ENCODE peak calls at places on chromosomes 5 and 9, in ten cellular contexts. One of them, this sample, is unnamed.

GRCh38 chr5:33994845-33995244 is 10.4 kb upstream of the SLC45A2 start:
- DNase-seq in CD4-positive, alpha-beta T cell: no peak
- DNase-seq in substantia nigra: no peak
- DNase-seq in immature natural killer cell: no peak
- DNase-seq in activated CD4-positive, alpha-beta T cell treated with anti-CD3 and anti-CD28 coated beads, Interleukin-2, amount 10 ng/mL, durations not matched to agents 7 days and 5 days: no peak
- DNase-seq in left cardiac atrium: no peak
- DNase-seq in HTR-8/SVneo: no peak
- DNase-seq in T-cell: no peak
- DNase-seq in left colon: no peak
- DNase-seq in fibroblast of the aortic adventitia: peak
- DNase-seq in this sample: no peak

GRCh38 chr5:139650689-139651501 is 2.7 kb downstream of the CXXC5 start:
- DNase-seq in CD4-positive, alpha-beta T cell: no peak
- DNase-seq in substantia nigra: peak
- DNase-seq in immature natural killer cell: no peak
- DNase-seq in activated CD4-positive, alpha-beta T cell treated with anti-CD3 and anti-CD28 coated beads, Interleukin-2, amount 10 ng/mL, durations not matched to agents 7 days and 5 days: no peak
- DNase-seq in left cardiac atrium: no peak
- DNase-seq in HTR-8/SVneo: no peak
- DNase-seq in T-cell: no peak
- DNase-seq in left colon: peak
- DNase-seq in fibroblast of the aortic adventitia: no peak
- DNase-seq in this sample: no peak

GRCh38 chr9:18820566-18821095 is 212.4 kb downstream of the SAXO1 start:
- DNase-seq in CD4-positive, alpha-beta T cell: no peak
- DNase-seq in substantia nigra: no peak
- DNase-seq in immature natural killer cell: no peak
- DNase-seq in activated CD4-positive, alpha-beta T cell treated with anti-CD3 and anti-CD28 coated beads, Interleukin-2, amount 10 ng/mL, durations not matched to agents 7 days and 5 days: no peak
- DNase-seq in left cardiac atrium: no peak
- DNase-seq in HTR-8/SVneo: no peak
- DNase-seq in T-cell: no peak
- DNase-seq in left colon: no peak
- DNase-seq in fibroblast of the aortic adventitia: no peak
- DNase-seq in this sample: no peak

GRCh38 chr5:129631946-129632345 is 115.9 kb upstream of the MINAR2 start:
- DNase-seq in CD4-positive, alpha-beta T cell: no peak
- DNase-seq in substantia nigra: no peak
- DNase-seq in immature natural killer cell: no peak
- DNase-seq in activated CD4-positive, alpha-beta T cell treated with anti-CD3 and anti-CD28 coated beads, Interleukin-2, amount 10 ng/mL, durations not matched to agents 7 days and 5 days: no peak
- DNase-seq in left cardiac atrium: no peak
- DNase-seq in HTR-8/SVneo: no peak
- DNase-seq in T-cell: no peak
- DNase-seq in left colon: no peak
- DNase-seq in fibroblast of the aortic adventitia: no peak
- DNase-seq in this sample: no peak

GRCh38 chr9:111533099-111533785 is 8.3 kb downstream of the ZNF483 start:
- DNase-seq in CD4-positive, alpha-beta T cell: no peak
- DNase-seq in substantia nigra: no peak
- DNase-seq in immature natural killer cell: no peak
- DNase-seq in activated CD4-positive, alpha-beta T cell treated with anti-CD3 and anti-CD28 coated beads, Interleukin-2, amount 10 ng/mL, durations not matched to agents 7 days and 5 days: no peak
- DNase-seq in left cardiac atrium: no peak
- DNase-seq in HTR-8/SVneo: no peak
- DNase-seq in T-cell: no peak
- DNase-seq in left colon: no peak
- DNase-seq in fibroblast of the aortic adventitia: peak
- DNase-seq in this sample: no peak

GRCh38 chr5:107705390-107706014 is 34.8 kb upstream of the EFNA5 start:
- DNase-seq in CD4-positive, alpha-beta T cell: no peak
- DNase-seq in substantia nigra: no peak
- DNase-seq in immature natural killer cell: no peak
- DNase-seq in activated CD4-positive, alpha-beta T cell treated with anti-CD3 and anti-CD28 coated beads, Interleukin-2, amount 10 ng/mL, durations not matched to agents 7 days and 5 days: no peak
- DNase-seq in left cardiac atrium: no peak
- DNase-seq in HTR-8/SVneo: no peak
- DNase-seq in T-cell: no peak
- DNase-seq in left colon: no peak
- DNase-seq in fibroblast of the aortic adventitia: peak
- DNase-seq in this sample: no peak

GRCh38 chr5:129243058-129243457 is 148.5 kb downstream of the ISOC1 start:
- DNase-seq in CD4-positive, alpha-beta T cell: no peak
- DNase-seq in substantia nigra: no peak
- DNase-seq in immature natural killer cell: no peak
- DNase-seq in activated CD4-positive, alpha-beta T cell treated with anti-CD3 and anti-CD28 coated beads, Interleukin-2, amount 10 ng/mL, durations not matched to agents 7 days and 5 days: no peak
- DNase-seq in left cardiac atrium: no peak
- DNase-seq in HTR-8/SVneo: no peak
- DNase-seq in T-cell: no peak
- DNase-seq in left colon: no peak
- DNase-seq in fibroblast of the aortic adventitia: peak
- DNase-seq in this sample: no peak

GRCh38 chr9:130732131-130732530 is 38.6 kb downstream of the EXOSC2 start:
- DNase-seq in CD4-positive, alpha-beta T cell: no peak
- DNase-seq in substantia nigra: no peak
- DNase-seq in immature natural killer cell: no peak
- DNase-seq in activated CD4-positive, alpha-beta T cell treated with anti-CD3 and anti-CD28 coated beads, Interleukin-2, amount 10 ng/mL, durations not matched to agents 7 days and 5 days: no peak
- DNase-seq in left cardiac atrium: no peak
- DNase-seq in HTR-8/SVneo: no peak
- DNase-seq in T-cell: no peak
- DNase-seq in left colon: no peak
- DNase-seq in fibroblast of the aortic adventitia: no peak
- DNase-seq in this sample: no peak

GRCh38 chr9:135857371-135857786 is 50.0 kb downstream of the CAMSAP1 start:
- DNase-seq in CD4-positive, alpha-beta T cell: no peak
- DNase-seq in substantia nigra: no peak
- DNase-seq in immature natural killer cell: no peak
- DNase-seq in activated CD4-positive, alpha-beta T cell treated with anti-CD3 and anti-CD28 coated beads, Interleukin-2, amount 10 ng/mL, durations not matched to agents 7 days and 5 days: no peak
- DNase-seq in left cardiac atrium: no peak
- DNase-seq in HTR-8/SVneo: no peak
- DNase-seq in T-cell: no peak
- DNase-seq in left colon: no peak
- DNase-seq in fibroblast of the aortic adventitia: peak
- DNase-seq in this sample: no peak

GRCh38 chr5:56838409-56839039 is 23.2 kb downstream of the MAP3K1 start:
- DNase-seq in CD4-positive, alpha-beta T cell: no peak
- DNase-seq in substantia nigra: no peak
- DNase-seq in immature natural killer cell: peak
- DNase-seq in activated CD4-positive, alpha-beta T cell treated with anti-CD3 and anti-CD28 coated beads, Interleukin-2, amount 10 ng/mL, durations not matched to agents 7 days and 5 days: no peak
- DNase-seq in left cardiac atrium: no peak
- DNase-seq in HTR-8/SVneo: no peak
- DNase-seq in T-cell: no peak
- DNase-seq in left colon: no peak
- DNase-seq in fibroblast of the aortic adventitia: peak
- DNase-seq in this sample: no peak

GRCh38 chr9:73701415-73702057 is 549.9 kb downstream of the ANXA1 start:
- DNase-seq in CD4-positive, alpha-beta T cell: no peak
- DNase-seq in substantia nigra: no peak
- DNase-seq in immature natural killer cell: no peak
- DNase-seq in activated CD4-positive, alpha-beta T cell treated with anti-CD3 and anti-CD28 coated beads, Interleukin-2, amount 10 ng/mL, durations not matched to agents 7 days and 5 days: no peak
- DNase-seq in left cardiac atrium: no peak
- DNase-seq in HTR-8/SVneo: no peak
- DNase-seq in T-cell: no peak
- DNase-seq in left colon: no peak
- DNase-seq in fibroblast of the aortic adventitia: no peak
- DNase-seq in this sample: no peak

GRCh38 chr9:20835364-20836286 is 151.6 kb downstream of the FOCAD start:
- DNase-seq in CD4-positive, alpha-beta T cell: no peak
- DNase-seq in substantia nigra: no peak
- DNase-seq in immature natural killer cell: no peak
- DNase-seq in activated CD4-positive, alpha-beta T cell treated with anti-CD3 and anti-CD28 coated beads, Interleukin-2, amount 10 ng/mL, durations not matched to agents 7 days and 5 days: no peak
- DNase-seq in left cardiac atrium: no peak
- DNase-seq in HTR-8/SVneo: no peak
- DNase-seq in T-cell: no peak
- DNase-seq in left colon: no peak
- DNase-seq in fibroblast of the aortic adventitia: no peak
- DNase-seq in this sample: no peak

GRCh38 chr9:32128546-32128945 is 255.9 kb upstream of the ACO1 start:
- DNase-seq in CD4-positive, alpha-beta T cell: no peak
- DNase-seq in substantia nigra: no peak
- DNase-seq in immature natural killer cell: no peak
- DNase-seq in activated CD4-positive, alpha-beta T cell treated with anti-CD3 and anti-CD28 coated beads, Interleukin-2, amount 10 ng/mL, durations not matched to agents 7 days and 5 days: no peak
- DNase-seq in left cardiac atrium: no peak
- DNase-seq in HTR-8/SVneo: no peak
- DNase-seq in T-cell: no peak
- DNase-seq in left colon: no peak
- DNase-seq in fibroblast of the aortic adventitia: no peak
- DNase-seq in this sample: no peak

GRCh38 chr9:76716270-76716669 is 48.0 kb upstream of the PCA3 start:
- DNase-seq in CD4-positive, alpha-beta T cell: no peak
- DNase-seq in substantia nigra: peak
- DNase-seq in immature natural killer cell: no peak
- DNase-seq in activated CD4-positive, alpha-beta T cell treated with anti-CD3 and anti-CD28 coated beads, Interleukin-2, amount 10 ng/mL, durations not matched to agents 7 days and 5 days: no peak
- DNase-seq in left cardiac atrium: no peak
- DNase-seq in HTR-8/SVneo: no peak
- DNase-seq in T-cell: no peak
- DNase-seq in left colon: no peak
- DNase-seq in fibroblast of the aortic adventitia: peak
- DNase-seq in this sample: no peak

GRCh38 chr9:129289131-129289731 is 111.2 kb upstream of the IER5L start:
- DNase-seq in CD4-positive, alpha-beta T cell: no peak
- DNase-seq in substantia nigra: no peak
- DNase-seq in immature natural killer cell: no peak
- DNase-seq in activated CD4-positive, alpha-beta T cell treated with anti-CD3 and anti-CD28 coated beads, Interleukin-2, amount 10 ng/mL, durations not matched to agents 7 days and 5 days: no peak
- DNase-seq in left cardiac atrium: no peak
- DNase-seq in HTR-8/SVneo: no peak
- DNase-seq in T-cell: no peak
- DNase-seq in left colon: no peak
- DNase-seq in fibroblast of the aortic adventitia: no peak
- DNase-seq in this sample: no peak

GRCh38 chr5:172870261-172870806 is 36.3 kb downstream of the ERGIC1 start:
- DNase-seq in CD4-positive, alpha-beta T cell: no peak
- DNase-seq in substantia nigra: no peak
- DNase-seq in immature natural killer cell: no peak
- DNase-seq in activated CD4-positive, alpha-beta T cell treated with anti-CD3 and anti-CD28 coated beads, Interleukin-2, amount 10 ng/mL, durations not matched to agents 7 days and 5 days: no peak
- DNase-seq in left cardiac atrium: peak
- DNase-seq in HTR-8/SVneo: peak
- DNase-seq in T-cell: no peak
- DNase-seq in left colon: no peak
- DNase-seq in fibroblast of the aortic adventitia: peak
- DNase-seq in this sample: no peak

This sample was measured in activated T-helper 1 cell treated with Interleukin-2 at 50 U/mL for 16 hours.